ENCODE peak calls at places on chromosome 5, in five cellular contexts. One of them, this sample, is unnamed.

GRCh38 chr5:149765932-149766331 is 35.8 kb downstream of the PPARGC1B start:
- DNase-seq in upper lobe of left lung: no peak
- DNase-seq in endothelial cell of umbilical vein: no peak
- DNase-seq in heart right ventricle: no peak
- DNase-seq in A549: peak
- DNase-seq in this sample: no peak

GRCh38 chr5:179833056-179833708 is 12.5 kb downstream of the SQSTM1 start:
- DNase-seq in upper lobe of left lung: no peak
- DNase-seq in endothelial cell of umbilical vein: no peak
- DNase-seq in heart right ventricle: no peak
- DNase-seq in A549: no peak
- DNase-seq in this sample: no peak

GRCh38 chr5:143782588-143783386 is 29.2 kb upstream of the HMHB1 start:
- DNase-seq in upper lobe of left lung: no peak
- DNase-seq in endothelial cell of umbilical vein: no peak
- DNase-seq in heart right ventricle: no peak
- DNase-seq in A549: no peak
- DNase-seq in this sample: no peak

GRCh38 chr5:172688735-172689572 is 47.9 kb downstream of the NEURL1B start:
- DNase-seq in upper lobe of left lung: no peak
- DNase-seq in endothelial cell of umbilical vein: peak
- DNase-seq in heart right ventricle: no peak
- DNase-seq in A549: no peak
- DNase-seq in this sample: peak

GRCh38 chr5:160352308-160352707 is 18.1 kb downstream of the C1QTNF2 start:
- DNase-seq in upper lobe of left lung: no peak
- DNase-seq in endothelial cell of umbilical vein: no peak
- DNase-seq in heart right ventricle: no peak
- DNase-seq in A549: no peak
- DNase-seq in this sample: no peak

GRCh38 chr5:87195104-87195581 is 72.5 kb upstream of the RASA1 start:
- DNase-seq in upper lobe of left lung: no peak
- DNase-seq in endothelial cell of umbilical vein: peak
- DNase-seq in heart right ventricle: no peak
- DNase-seq in A549: no peak
- DNase-seq in this sample: peak

GRCh38 chr5:37211661-37212060 is 37.5 kb downstream of the CPLANE1 start:
- DNase-seq in upper lobe of left lung: no peak
- DNase-seq in endothelial cell of umbilical vein: no peak
- DNase-seq in heart right ventricle: no peak
- DNase-seq in A549: no peak
- DNase-seq in this sample: no peak

GRCh38 chr5:78779771-78780616 is 131.4 kb upstream of the LHFPL2 start:
- DNase-seq in upper lobe of left lung: no peak
- DNase-seq in endothelial cell of umbilical vein: peak
- DNase-seq in heart right ventricle: no peak
- DNase-seq in A549: peak
- DNase-seq in this sample: peak

DNA sequence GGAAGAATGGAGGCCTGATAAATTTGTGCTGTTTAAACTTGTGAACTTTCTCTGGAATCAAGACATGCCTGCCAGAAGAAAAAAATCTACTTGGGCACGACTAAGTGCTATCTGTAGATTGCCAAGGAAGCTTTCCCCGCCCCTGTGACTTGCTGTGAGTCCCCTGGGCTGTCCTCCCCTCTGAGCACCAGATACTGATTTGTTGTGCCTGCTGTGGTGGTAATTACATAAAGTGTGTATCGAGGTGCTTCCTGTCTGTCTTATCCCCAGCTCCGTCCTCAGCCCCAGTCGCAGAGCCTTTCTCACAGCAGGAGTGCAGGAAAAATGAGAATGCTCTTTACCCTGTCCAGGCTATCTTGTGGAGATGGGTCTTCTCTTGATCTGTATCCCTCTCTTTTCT is 53.9 kb downstream of the TRIO start:
- DNase-seq in upper lobe of left lung: no peak
- DNase-seq in endothelial cell of umbilical vein: no peak
- DNase-seq in heart right ventricle: no peak
- DNase-seq in A549: no peak
- DNase-seq in this sample: no peak
- H3K27ac ChIP-seq in upper lobe of left lung: no peak
- H3K27ac ChIP-seq in endothelial cell of umbilical vein: no peak
- H3K27ac ChIP-seq in heart right ventricle: no peak
- H3K27ac ChIP-seq in A549: no peak
- H3K27ac ChIP-seq in this sample: no peak

GRCh38 chr5:67842806-67843205 is 372.8 kb upstream of the PIK3R1 start:
- DNase-seq in upper lobe of left lung: no peak
- DNase-seq in endothelial cell of umbilical vein: peak
- DNase-seq in heart right ventricle: no peak
- DNase-seq in A549: peak
- DNase-seq in this sample: peak
- TF ChIP-seq CTCF in upper lobe of left lung: no peak
- TF ChIP-seq CTCF in endothelial cell of umbilical vein: peak
- TF ChIP-seq CTCF in heart right ventricle: no peak
- TF ChIP-seq CTCF in A549: no peak
- TF ChIP-seq CTCF in this sample: no peak

GRCh38 chr5:132257131-132258101 is at the start of gene PDLIM4:
- DNase-seq in upper lobe of left lung: peak
- DNase-seq in endothelial cell of umbilical vein: peak
- DNase-seq in heart right ventricle: peak
- DNase-seq in A549: no peak
- DNase-seq in this sample: peak

GRCh38 chr5:132258102-132259060 is 885 bp downstream of the PDLIM4 start:
- DNase-seq in upper lobe of left lung: peak
- DNase-seq in endothelial cell of umbilical vein: peak
- DNase-seq in heart right ventricle: peak
- DNase-seq in A549: no peak
- DNase-seq in this sample: peak

GRCh38 chr5:132260714-132261615 is 3.5 kb downstream of the PDLIM4 start:
- DNase-seq in upper lobe of left lung: peak
- DNase-seq in endothelial cell of umbilical vein: peak
- DNase-seq in heart right ventricle: peak
- DNase-seq in A549: no peak
- DNase-seq in this sample: peak

GRCh38 chr5:132260051-132260450 is 2.6 kb downstream of the PDLIM4 start:
- DNase-seq in upper lobe of left lung: peak
- DNase-seq in endothelial cell of umbilical vein: peak
- DNase-seq in heart right ventricle: peak
- DNase-seq in A549: no peak
- DNase-seq in this sample: peak

GRCh38 chr5:132259061-132259851 is 1.8 kb downstream of the PDLIM4 start:
- DNase-seq in upper lobe of left lung: peak
- DNase-seq in endothelial cell of umbilical vein: peak
- DNase-seq in heart right ventricle: peak
- DNase-seq in A549: no peak
- DNase-seq in this sample: peak
- H3K27ac ChIP-seq in upper lobe of left lung: peak
- H3K27ac ChIP-seq in endothelial cell of umbilical vein: peak
- H3K27ac ChIP-seq in heart right ventricle: peak
- H3K27ac ChIP-seq in A549: no peak
- H3K27ac ChIP-seq in this sample: peak

GRCh38 chr5:6762116-6762515 is 48.9 kb downstream of the TENT4A start:
- DNase-seq in upper lobe of left lung: no peak
- DNase-seq in endothelial cell of umbilical vein: no peak
- DNase-seq in heart right ventricle: no peak
- DNase-seq in A549: no peak
- DNase-seq in this sample: no peak
- TF ChIP-seq CTCF in upper lobe of left lung: no peak
- TF ChIP-seq CTCF in endothelial cell of umbilical vein: no peak
- TF ChIP-seq CTCF in heart right ventricle: no peak
- TF ChIP-seq CTCF in A549: no peak
- TF ChIP-seq CTCF in this sample: no peak

This sample was measured in RWPE1.